ENCODE peak calls at places on chromosomes 4 and X, in four cellular contexts. One of them, this sample, is unnamed.

GRCh38 chrX:28794751-28795150 is 207.5 kb downstream of the IL1RAPL1 start:
- DNase-seq in left lung: no peak
- DNase-seq in fibroblast of lung: no peak
- DNase-seq in retinal pigment epithelial cell: no peak
- DNase-seq in this sample: no peak

GRCh38 chr4:3494501-3494900 is 31.4 kb downstream of the DOK7 start:
- DNase-seq in left lung: no peak
- DNase-seq in fibroblast of lung: no peak
- DNase-seq in retinal pigment epithelial cell: no peak
- DNase-seq in this sample: no peak

GRCh38 chr4:9904976-9905587 is 116.2 kb downstream of the SLC2A9 start:
- DNase-seq in left lung: no peak
- DNase-seq in fibroblast of lung: no peak
- DNase-seq in retinal pigment epithelial cell: no peak
- DNase-seq in this sample: no peak

GRCh38 chrX:119685225-119686066 is 7.5 kb downstream of the SEPTIN6 start:
- DNase-seq in left lung: no peak
- DNase-seq in fibroblast of lung: no peak
- DNase-seq in retinal pigment epithelial cell: no peak
- DNase-seq in this sample: no peak

GRCh38 chr4:186400676-186401075 is 134.7 kb downstream of the F11 start:
- DNase-seq in left lung: no peak
- DNase-seq in fibroblast of lung: no peak
- DNase-seq in retinal pigment epithelial cell: no peak
- DNase-seq in this sample: no peak

GRCh38 chr4:142408003-142408441 is 438.1 kb downstream of the INPP4B start:
- DNase-seq in left lung: no peak
- DNase-seq in fibroblast of lung: peak; percentile 36
- DNase-seq in retinal pigment epithelial cell: peak; percentile 88
- DNase-seq in this sample: no peak

GRCh38 chr4:53783208-53783859 is 192.0 kb upstream of the LNX1 start:
- DNase-seq in left lung: no peak
- DNase-seq in fibroblast of lung: no peak
- DNase-seq in retinal pigment epithelial cell: no peak
- DNase-seq in this sample: no peak

GRCh38 chrX:16544969-16545368 is 105.0 kb upstream of the S100G start:
- DNase-seq in left lung: no peak
- DNase-seq in fibroblast of lung: no peak
- DNase-seq in retinal pigment epithelial cell: no peak
- DNase-seq in this sample: no peak

GRCh38 chr4:75251547-75251946 is 262.7 kb downstream of the RCHY1 start:
- DNase-seq in left lung: no peak
- DNase-seq in fibroblast of lung: no peak
- DNase-seq in retinal pigment epithelial cell: no peak
- DNase-seq in this sample: no peak

GRCh38 chr4:2861631-2862436 is 18.2 kb downstream of the ADD1 start:
- DNase-seq in left lung: no peak
- DNase-seq in fibroblast of lung: no peak
- DNase-seq in retinal pigment epithelial cell: no peak
- DNase-seq in this sample: no peak

GRCh38 chr4:30720021-30720655 is at the start of gene PCDH7:
- DNase-seq in left lung: peak; percentile 44
- DNase-seq in fibroblast of lung: peak; percentile 83
- DNase-seq in retinal pigment epithelial cell: peak; percentile 60
- DNase-seq in this sample: peak; percentile 66

GRCh38 chr4:30722092-30722915 is 2.1 kb downstream of the PCDH7 start:
- DNase-seq in left lung: peak; percentile 72
- DNase-seq in fibroblast of lung: peak; percentile 18
- DNase-seq in retinal pigment epithelial cell: no peak
- DNase-seq in this sample: peak; percentile 31

GRCh38 chr4:30722916-30723270 is 2.7 kb downstream of the PCDH7 start:
- DNase-seq in left lung: peak; percentile 60
- DNase-seq in fibroblast of lung: peak; percentile 9
- DNase-seq in retinal pigment epithelial cell: no peak
- DNase-seq in this sample: peak; percentile 14

GRCh38 chr4:30720656-30721352 is 635 bp downstream of the PCDH7 start:
- DNase-seq in left lung: peak; percentile 70
- DNase-seq in fibroblast of lung: peak; percentile 69
- DNase-seq in retinal pigment epithelial cell: no peak
- DNase-seq in this sample: peak; percentile 52

GRCh38 chr4:30721353-30722091 is 1.4 kb downstream of the PCDH7 start:
- DNase-seq in left lung: peak; percentile 78
- DNase-seq in fibroblast of lung: peak; percentile 57
- DNase-seq in retinal pigment epithelial cell: no peak
- DNase-seq in this sample: peak; percentile 80
- H3K4me3 ChIP-seq in left lung: peak overlapping the region; percentile 47
- H3K4me3 ChIP-seq in fibroblast of lung: peak overlapping the region; percentile 59
- H3K4me3 ChIP-seq in retinal pigment epithelial cell: peak overlapping the region; percentile 92
- H3K4me3 ChIP-seq in this sample: peak overlapping the region; percentile 81

GRCh38 chrX:153410888-153411254 is 401 bp upstream of the ZFP92 start:
- DNase-seq in left lung: no peak
- DNase-seq in fibroblast of lung: no peak
- DNase-seq in retinal pigment epithelial cell: no peak
- DNase-seq in this sample: no peak
- H3K4me3 ChIP-seq in left lung: peak overlapping the region; percentile 43
- H3K4me3 ChIP-seq in fibroblast of lung: no peak overlapping the region
- H3K4me3 ChIP-seq in retinal pigment epithelial cell: peak overlapping the region; percentile 32
- H3K4me3 ChIP-seq in this sample: no peak overlapping the region

GRCh38 chrX:153492543-153492942 is 2.2 kb upstream of the BGN start:
- DNase-seq in left lung: no peak
- DNase-seq in fibroblast of lung: no peak
- DNase-seq in retinal pigment epithelial cell: no peak
- DNase-seq in this sample: no peak

GRCh38 chrX:153495362-153495751 is 577 bp downstream of the BGN start:
- DNase-seq in left lung: no peak
- DNase-seq in fibroblast of lung: peak; percentile 39
- DNase-seq in retinal pigment epithelial cell: no peak
- DNase-seq in this sample: peak; percentile 46

GRCh38 chrX:153493085-153493484 is 1.7 kb upstream of the BGN start:
- DNase-seq in left lung: no peak
- DNase-seq in fibroblast of lung: no peak
- DNase-seq in retinal pigment epithelial cell: no peak
- DNase-seq in this sample: no peak

GRCh38 chrX:153494541-153495361 is at the start of gene BGN:
- DNase-seq in left lung: no peak
- DNase-seq in fibroblast of lung: peak; percentile 41
- DNase-seq in retinal pigment epithelial cell: no peak
- DNase-seq in this sample: peak; percentile 59

GRCh38 chrX:153494061-153494460 is 719 bp upstream of the BGN start:
- DNase-seq in left lung: no peak
- DNase-seq in fibroblast of lung: no peak
- DNase-seq in retinal pigment epithelial cell: no peak
- DNase-seq in this sample: no peak
- H3K4me3 ChIP-seq in left lung: no peak overlapping the region
- H3K4me3 ChIP-seq in fibroblast of lung: no peak overlapping the region
- H3K4me3 ChIP-seq in retinal pigment epithelial cell: no peak overlapping the region
- H3K4me3 ChIP-seq in this sample: no peak overlapping the region

GRCh38 chrX:152958047-152958446 is 35.9 kb downstream of the PNMA5 start:
- DNase-seq in left lung: no peak
- DNase-seq in fibroblast of lung: no peak
- DNase-seq in retinal pigment epithelial cell: no peak
- DNase-seq in this sample: no peak

GRCh38 chrX:152959626-152960025 is 34.3 kb downstream of the PNMA5 start:
- DNase-seq in left lung: no peak
- DNase-seq in fibroblast of lung: no peak
- DNase-seq in retinal pigment epithelial cell: no peak
- DNase-seq in this sample: no peak

GRCh38 chrX:152960115-152960514 is 33.8 kb downstream of the PNMA5 start:
- DNase-seq in left lung: no peak
- DNase-seq in fibroblast of lung: no peak
- DNase-seq in retinal pigment epithelial cell: no peak
- DNase-seq in this sample: no peak

GRCh38 chrX:152958524-152959465 is 35.1 kb downstream of the PNMA5 start:
- DNase-seq in left lung: peak; percentile 90
- DNase-seq in fibroblast of lung: peak; percentile 88
- DNase-seq in retinal pigment epithelial cell: peak; percentile 27
- DNase-seq in this sample: peak; percentile 90
- H3K4me3 ChIP-seq in left lung: no peak overlapping the region
- H3K4me3 ChIP-seq in fibroblast of lung: no peak overlapping the region
- H3K4me3 ChIP-seq in retinal pigment epithelial cell: peak overlapping the region; percentile 31
- H3K4me3 ChIP-seq in this sample: peak overlapping the region; percentile 5

DNA sequence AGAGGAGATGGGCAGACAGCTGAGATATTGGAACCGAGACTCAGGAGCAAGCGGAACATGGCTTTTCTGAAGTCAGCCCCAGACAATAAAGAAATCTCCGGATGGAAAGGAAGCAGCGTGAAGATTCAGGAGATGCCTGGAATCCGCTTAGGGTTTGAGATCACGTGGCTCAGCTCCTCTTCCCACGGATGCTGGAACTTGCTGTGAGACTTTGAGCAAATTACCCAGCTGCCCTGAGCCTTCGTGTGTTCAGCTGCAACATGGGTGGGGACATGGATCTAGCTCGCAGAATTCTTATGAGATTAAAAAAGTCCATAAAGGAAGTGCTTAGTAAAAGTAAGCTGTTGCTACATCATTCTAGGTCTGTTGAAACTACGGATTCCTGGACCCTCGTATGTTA is 55.8 kb upstream of the STIM2 start:
- DNase-seq in left lung: no peak
- DNase-seq in fibroblast of lung: no peak
- DNase-seq in retinal pigment epithelial cell: no peak
- DNase-seq in this sample: no peak
- H3K4me3 ChIP-seq in left lung: no peak overlapping the region
- H3K4me3 ChIP-seq in fibroblast of lung: no peak overlapping the region
- H3K4me3 ChIP-seq in retinal pigment epithelial cell: no peak overlapping the region
- H3K4me3 ChIP-seq in this sample: no peak overlapping the region

GRCh38 chr4:110020681-110021443 is 108.2 kb downstream of the EGF start:
- DNase-seq in left lung: no peak
- DNase-seq in fibroblast of lung: no peak
- DNase-seq in retinal pigment epithelial cell: no peak
- DNase-seq in this sample: no peak
- H3K4me3 ChIP-seq in left lung: no peak overlapping the region
- H3K4me3 ChIP-seq in fibroblast of lung: no peak overlapping the region
- H3K4me3 ChIP-seq in retinal pigment epithelial cell: no peak overlapping the region
- H3K4me3 ChIP-seq in this sample: no peak overlapping the region